ENCODE peak calls at places on chromosomes 1 and 21, in ten cellular contexts. One of them, this sample, is unnamed.

GRCh38 chr1:150809651-150810050 is 1.6 kb upstream of the CTSK start:
- DNase-seq in choroid plexus epithelial cell: peak; percentile 66
- DNase-seq in NCI-H345: no peak
- DNase-seq in NCI-H2081: no peak
- DNase-seq in non-pigmented ciliary epithelial cell: peak; percentile 50
- DNase-seq in C1 segment of cervical spinal cord: no peak
- DNase-seq in MG63: peak; percentile 9
- DNase-seq in lower lobe of right lung: no peak
- DNase-seq in transverse colon: no peak
- DNase-seq in astrocyte: peak; percentile 63
- DNase-seq in this sample: peak; percentile 89

GRCh38 chr1:230693221-230693620 is 20.7 kb downstream of the AGT start:
- DNase-seq in NCI-H345: no peak
- DNase-seq in transverse colon: no peak
- DNase-seq in C1 segment of cervical spinal cord: no peak
- DNase-seq in NCI-H2081: no peak
- DNase-seq in lower lobe of right lung: no peak
- DNase-seq in astrocyte: no peak
- DNase-seq in non-pigmented ciliary epithelial cell: no peak
- DNase-seq in MG63: no peak
- DNase-seq in choroid plexus epithelial cell: no peak
- DNase-seq in this sample: no peak

GRCh38 chr1:231139125-231139649 is 22.7 kb upstream of the TRIM67 start:
- DNase-seq in transverse colon: no peak
- DNase-seq in C1 segment of cervical spinal cord: no peak
- DNase-seq in astrocyte: peak; percentile 91
- DNase-seq in lower lobe of right lung: no peak
- DNase-seq in non-pigmented ciliary epithelial cell: peak; percentile 68
- DNase-seq in NCI-H2081: no peak
- DNase-seq in NCI-H345: no peak
- DNase-seq in MG63: peak; percentile 24
- DNase-seq in choroid plexus epithelial cell: peak; percentile 94
- DNase-seq in this sample: no peak

GRCh38 chr1:209652121-209652742 is at the start of gene LAMB3:
- DNase-seq in NCI-H345: no peak
- DNase-seq in NCI-H2081: no peak
- DNase-seq in lower lobe of right lung: peak; percentile 82
- DNase-seq in astrocyte: no peak
- DNase-seq in MG63: no peak
- DNase-seq in C1 segment of cervical spinal cord: no peak
- DNase-seq in non-pigmented ciliary epithelial cell: no peak
- DNase-seq in transverse colon: peak; percentile 93
- DNase-seq in choroid plexus epithelial cell: no peak
- DNase-seq in this sample: no peak

GRCh38 chr1:160169553-160170399 is 18.4 kb downstream of the ATP1A4 start:
- DNase-seq in MG63: no peak
- DNase-seq in astrocyte: no peak
- DNase-seq in lower lobe of right lung: no peak
- DNase-seq in transverse colon: no peak
- DNase-seq in non-pigmented ciliary epithelial cell: no peak
- DNase-seq in NCI-H2081: peak; percentile 86
- DNase-seq in NCI-H345: peak; percentile 77
- DNase-seq in C1 segment of cervical spinal cord: no peak
- DNase-seq in choroid plexus epithelial cell: peak; percentile 74
- DNase-seq in this sample: no peak

GRCh38 chr1:209505044-209505443 is 78.5 kb upstream of the CAMK1G start:
- DNase-seq in NCI-H2081: no peak
- DNase-seq in MG63: no peak
- DNase-seq in transverse colon: no peak
- DNase-seq in NCI-H345: no peak
- DNase-seq in choroid plexus epithelial cell: no peak
- DNase-seq in non-pigmented ciliary epithelial cell: peak; percentile 71
- DNase-seq in lower lobe of right lung: no peak
- DNase-seq in C1 segment of cervical spinal cord: no peak
- DNase-seq in astrocyte: peak; percentile 53
- DNase-seq in this sample: no peak

GRCh38 chr1:224922404-224923164 is 6.9 kb upstream of the DNAH14 start:
- DNase-seq in NCI-H345: peak; percentile 48
- DNase-seq in choroid plexus epithelial cell: peak; percentile 53
- DNase-seq in MG63: no peak
- DNase-seq in astrocyte: peak; percentile 18
- DNase-seq in C1 segment of cervical spinal cord: no peak
- DNase-seq in lower lobe of right lung: no peak
- DNase-seq in non-pigmented ciliary epithelial cell: no peak
- DNase-seq in NCI-H2081: peak; percentile 72
- DNase-seq in transverse colon: no peak
- DNase-seq in this sample: no peak

GRCh38 chr1:64038965-64039926 is 164.2 kb upstream of the UBE2U start:
- DNase-seq in MG63: peak; percentile 84
- DNase-seq in lower lobe of right lung: no peak
- DNase-seq in transverse colon: no peak
- DNase-seq in C1 segment of cervical spinal cord: peak; percentile 2
- DNase-seq in NCI-H2081: no peak
- DNase-seq in choroid plexus epithelial cell: peak; percentile 100
- DNase-seq in NCI-H345: peak; percentile 47
- DNase-seq in astrocyte: peak; percentile 99
- DNase-seq in non-pigmented ciliary epithelial cell: peak; percentile 100
- DNase-seq in this sample: no peak

GRCh38 chr1:37561794-37562132 is 5.0 kb downstream of the DNALI1 start:
- DNase-seq in MG63: peak; percentile 54
- DNase-seq in choroid plexus epithelial cell: peak; percentile 27
- DNase-seq in lower lobe of right lung: no peak
- DNase-seq in NCI-H345: no peak
- DNase-seq in transverse colon: no peak
- DNase-seq in NCI-H2081: no peak
- DNase-seq in non-pigmented ciliary epithelial cell: no peak
- DNase-seq in C1 segment of cervical spinal cord: no peak
- DNase-seq in astrocyte: no peak
- DNase-seq in this sample: no peak

GRCh38 chr1:921011-921837 is 2.5 kb upstream of the SAMD11 start:
- DNase-seq in NCI-H2081: peak; percentile 80
- DNase-seq in astrocyte: peak; percentile 59
- DNase-seq in choroid plexus epithelial cell: peak; percentile 76
- DNase-seq in transverse colon: peak; percentile 72
- DNase-seq in C1 segment of cervical spinal cord: peak; percentile 21
- DNase-seq in NCI-H345: peak; percentile 70
- DNase-seq in MG63: peak; percentile 78
- DNase-seq in lower lobe of right lung: peak; percentile 69
- DNase-seq in non-pigmented ciliary epithelial cell: no peak
- DNase-seq in this sample: no peak

GRCh38 chr1:43453442-43454269 is at the start of gene HYI:
- DNase-seq in choroid plexus epithelial cell: peak; percentile 91
- DNase-seq in transverse colon: peak; percentile 92
- DNase-seq in MG63: peak; percentile 73
- DNase-seq in lower lobe of right lung: peak; percentile 92
- DNase-seq in astrocyte: peak; percentile 84
- DNase-seq in NCI-H345: peak; percentile 89
- DNase-seq in NCI-H2081: peak; percentile 83
- DNase-seq in non-pigmented ciliary epithelial cell: peak; percentile 55
- DNase-seq in C1 segment of cervical spinal cord: peak; percentile 67
- DNase-seq in this sample: peak; percentile 92

GRCh38 chr1:98210064-98210463 is 289.2 kb upstream of the DPYD start:
- DNase-seq in transverse colon: no peak
- DNase-seq in lower lobe of right lung: no peak
- DNase-seq in NCI-H2081: no peak
- DNase-seq in MG63: no peak
- DNase-seq in NCI-H345: no peak
- DNase-seq in choroid plexus epithelial cell: peak; percentile 90
- DNase-seq in non-pigmented ciliary epithelial cell: peak; percentile 97
- DNase-seq in C1 segment of cervical spinal cord: no peak
- DNase-seq in astrocyte: peak; percentile 99
- DNase-seq in this sample: no peak

GRCh38 chr1:242239394-242239793 is 240.5 kb upstream of the MAP1LC3C start:
- DNase-seq in transverse colon: no peak
- DNase-seq in lower lobe of right lung: no peak
- DNase-seq in astrocyte: no peak
- DNase-seq in NCI-H2081: peak; percentile 94
- DNase-seq in NCI-H345: peak; percentile 62
- DNase-seq in non-pigmented ciliary epithelial cell: no peak
- DNase-seq in C1 segment of cervical spinal cord: no peak
- DNase-seq in choroid plexus epithelial cell: no peak
- DNase-seq in MG63: no peak
- DNase-seq in this sample: no peak

GRCh38 chr1:206899717-206900116 is 2.5 kb downstream of the IL24 start:
- DNase-seq in transverse colon: no peak
- DNase-seq in MG63: no peak
- DNase-seq in NCI-H2081: no peak
- DNase-seq in non-pigmented ciliary epithelial cell: no peak
- DNase-seq in NCI-H345: no peak
- DNase-seq in C1 segment of cervical spinal cord: no peak
- DNase-seq in choroid plexus epithelial cell: no peak
- DNase-seq in astrocyte: no peak
- DNase-seq in lower lobe of right lung: no peak
- DNase-seq in this sample: no peak

GRCh38 chr1:32650157-32650751 is at the start of gene ZBTB8OS:
- DNase-seq in C1 segment of cervical spinal cord: peak; percentile 82
- DNase-seq in transverse colon: peak; percentile 94
- DNase-seq in choroid plexus epithelial cell: peak; percentile 95
- DNase-seq in NCI-H2081: peak; percentile 97
- DNase-seq in NCI-H345: peak; percentile 93
- DNase-seq in lower lobe of right lung: peak; percentile 93
- DNase-seq in non-pigmented ciliary epithelial cell: peak; percentile 75
- DNase-seq in MG63: peak; percentile 93
- DNase-seq in astrocyte: peak; percentile 90
- DNase-seq in this sample: peak; percentile 96

GRCh38 chr1:116474921-116475849 is 95.6 kb downstream of the CD58 start:
- DNase-seq in NCI-H345: peak; percentile 19
- DNase-seq in astrocyte: no peak
- DNase-seq in lower lobe of right lung: no peak
- DNase-seq in transverse colon: peak; percentile 79
- DNase-seq in C1 segment of cervical spinal cord: no peak
- DNase-seq in non-pigmented ciliary epithelial cell: no peak
- DNase-seq in NCI-H2081: no peak
- DNase-seq in MG63: no peak
- DNase-seq in choroid plexus epithelial cell: no peak
- DNase-seq in this sample: no peak

GRCh38 chr1:91476538-91477217 is 24.0 kb upstream of the CDC7 start:
- DNase-seq in astrocyte: no peak
- DNase-seq in non-pigmented ciliary epithelial cell: no peak
- DNase-seq in transverse colon: no peak
- DNase-seq in C1 segment of cervical spinal cord: no peak
- DNase-seq in MG63: no peak
- DNase-seq in NCI-H2081: no peak
- DNase-seq in NCI-H345: no peak
- DNase-seq in lower lobe of right lung: no peak
- DNase-seq in choroid plexus epithelial cell: no peak
- DNase-seq in this sample: no peak

GRCh38 chr1:29671446-29671845 is 435.1 kb downstream of the PTPRU start:
- DNase-seq in lower lobe of right lung: no peak
- DNase-seq in choroid plexus epithelial cell: no peak
- DNase-seq in astrocyte: no peak
- DNase-seq in NCI-H2081: no peak
- DNase-seq in non-pigmented ciliary epithelial cell: no peak
- DNase-seq in transverse colon: no peak
- DNase-seq in MG63: no peak
- DNase-seq in C1 segment of cervical spinal cord: no peak
- DNase-seq in NCI-H345: no peak
- DNase-seq in this sample: peak; percentile 64

GRCh38 chr1:203148579-203148978 is 21.1 kb downstream of the ADORA1 start:
- DNase-seq in NCI-H2081: no peak
- DNase-seq in lower lobe of right lung: peak; percentile 12
- DNase-seq in C1 segment of cervical spinal cord: no peak
- DNase-seq in transverse colon: no peak
- DNase-seq in choroid plexus epithelial cell: no peak
- DNase-seq in astrocyte: no peak
- DNase-seq in MG63: no peak
- DNase-seq in NCI-H345: no peak
- DNase-seq in non-pigmented ciliary epithelial cell: no peak
- DNase-seq in this sample: no peak

GRCh38 chr1:223846668-223847007 is 891 bp upstream of the TP53BP2 start:
- DNase-seq in choroid plexus epithelial cell: no peak
- DNase-seq in C1 segment of cervical spinal cord: no peak
- DNase-seq in transverse colon: peak; percentile 28
- DNase-seq in non-pigmented ciliary epithelial cell: no peak
- DNase-seq in lower lobe of right lung: no peak
- DNase-seq in MG63: peak; percentile 52
- DNase-seq in astrocyte: no peak
- DNase-seq in NCI-H345: peak; percentile 21
- DNase-seq in NCI-H2081: peak; percentile 36
- DNase-seq in this sample: no peak

GRCh38 chr1:45493116-45493697 is 2.2 kb upstream of the TESK2 start:
- DNase-seq in NCI-H2081: peak; percentile 71
- DNase-seq in transverse colon: peak; percentile 53
- DNase-seq in non-pigmented ciliary epithelial cell: no peak
- DNase-seq in lower lobe of right lung: no peak
- DNase-seq in choroid plexus epithelial cell: peak; percentile 78
- DNase-seq in NCI-H345: peak; percentile 39
- DNase-seq in astrocyte: no peak
- DNase-seq in C1 segment of cervical spinal cord: no peak
- DNase-seq in MG63: peak; percentile 18
- DNase-seq in this sample: no peak

GRCh38 chr1:232367293-232367692 is 262.6 kb downstream of the SIPA1L2 start:
- DNase-seq in MG63: no peak
- DNase-seq in non-pigmented ciliary epithelial cell: no peak
- DNase-seq in NCI-H2081: no peak
- DNase-seq in transverse colon: no peak
- DNase-seq in lower lobe of right lung: no peak
- DNase-seq in choroid plexus epithelial cell: peak; percentile 9
- DNase-seq in C1 segment of cervical spinal cord: no peak
- DNase-seq in NCI-H345: no peak
- DNase-seq in astrocyte: no peak
- DNase-seq in this sample: no peak

GRCh38 chr1:220432408-220432807 is 95.5 kb upstream of the MARK1 start:
- DNase-seq in choroid plexus epithelial cell: no peak
- DNase-seq in NCI-H2081: no peak
- DNase-seq in C1 segment of cervical spinal cord: no peak
- DNase-seq in transverse colon: no peak
- DNase-seq in lower lobe of right lung: no peak
- DNase-seq in MG63: peak; percentile 9
- DNase-seq in non-pigmented ciliary epithelial cell: no peak
- DNase-seq in NCI-H345: no peak
- DNase-seq in astrocyte: no peak
- DNase-seq in this sample: no peak

GRCh38 chr1:77513839-77514763 is 168.4 kb downstream of the ZZZ3 start:
- DNase-seq in lower lobe of right lung: no peak
- DNase-seq in NCI-H2081: no peak
- DNase-seq in non-pigmented ciliary epithelial cell: peak; percentile 63
- DNase-seq in NCI-H345: no peak
- DNase-seq in choroid plexus epithelial cell: peak; percentile 86
- DNase-seq in MG63: peak; percentile 75
- DNase-seq in transverse colon: no peak
- DNase-seq in C1 segment of cervical spinal cord: no peak
- DNase-seq in astrocyte: peak; percentile 87
- DNase-seq in this sample: no peak

GRCh38 chr1:32744063-32744410 is 41.5 kb upstream of the SYNC start:
- DNase-seq in C1 segment of cervical spinal cord: no peak
- DNase-seq in NCI-H345: no peak
- DNase-seq in MG63: no peak
- DNase-seq in lower lobe of right lung: no peak
- DNase-seq in choroid plexus epithelial cell: no peak
- DNase-seq in astrocyte: no peak
- DNase-seq in transverse colon: no peak
- DNase-seq in non-pigmented ciliary epithelial cell: no peak
- DNase-seq in NCI-H2081: no peak
- DNase-seq in this sample: no peak

GRCh38 chr1:16174261-16174871 is 18.5 kb upstream of the EPHA2 start:
- DNase-seq in C1 segment of cervical spinal cord: no peak
- DNase-seq in transverse colon: no peak
- DNase-seq in NCI-H345: no peak
- DNase-seq in NCI-H2081: no peak
- DNase-seq in choroid plexus epithelial cell: no peak
- DNase-seq in non-pigmented ciliary epithelial cell: no peak
- DNase-seq in astrocyte: no peak
- DNase-seq in lower lobe of right lung: no peak
- DNase-seq in MG63: no peak
- DNase-seq in this sample: no peak

GRCh38 chr21:38988211-38989096 is 182.7 kb downstream of the ETS2 start:
- DNase-seq in choroid plexus epithelial cell: no peak
- DNase-seq in C1 segment of cervical spinal cord: no peak
- DNase-seq in MG63: no peak
- DNase-seq in lower lobe of right lung: no peak
- DNase-seq in NCI-H345: peak; percentile 75
- DNase-seq in NCI-H2081: peak; percentile 50
- DNase-seq in transverse colon: no peak
- DNase-seq in non-pigmented ciliary epithelial cell: no peak
- DNase-seq in astrocyte: no peak
- DNase-seq in this sample: peak; percentile 70

GRCh38 chr1:60052634-60053033 is 20.9 kb downstream of the C1orf87 start:
- DNase-seq in NCI-H2081: no peak
- DNase-seq in lower lobe of right lung: no peak
- DNase-seq in astrocyte: no peak
- DNase-seq in non-pigmented ciliary epithelial cell: no peak
- DNase-seq in choroid plexus epithelial cell: no peak
- DNase-seq in NCI-H345: no peak
- DNase-seq in C1 segment of cervical spinal cord: no peak
- DNase-seq in MG63: no peak
- DNase-seq in transverse colon: no peak
- DNase-seq in this sample: no peak